ENCODE peak calls at places on chromosome 16, in seven cellular contexts. A is right atrium auricular region, B is heart right ventricle, E is stomach, C is SJSA1, O is IMR-90, K is mesendoderm. S is an unnamed sample.

GRCh38 chr16:89244754-89245153 is 27.3 kb downstream of the ZNF778 start:
- DNase-seq in B (no peak), C (no peak), A (no peak), K (no peak), E (no peak), O (no peak), S (no peak)

GRCh38 chr16:19375561-19376158 is 42.0 kb upstream of the TMC5 start:
- DNase-seq in K (peak; percentile 53), C (peak; percentile 34), E (peak; percentile 46), B (peak; percentile 15), A (no peak), O (peak; percentile 56), S (peak; percentile 49)

GRCh38 chr16:58651965-58652348 is 22.3 kb upstream of the CNOT1 start:
- DNase-seq in C (peak; percentile 42), O (peak; percentile 79), E (no peak), A (no peak), B (no peak), K (no peak), S (no peak)

GRCh38 chr16:84177740-84178070 is 9.2 kb downstream of the TAF1C start:
- DNase-seq in A (no peak), E (no peak), O (peak; percentile 81), B (no peak), C (peak; percentile 18), K (no peak), S (no peak)

GRCh38 chr16:87441886-87442580 is 49.9 kb downstream of the MAP1LC3B start:
- DNase-seq in K (no peak), A (no peak), O (peak; percentile 70), C (peak; percentile 29), E (no peak), B (no peak), S (no peak)

GRCh38 chr16:21205303-21205702 is 6.1 kb downstream of the ZP2 start:
- DNase-seq in O (no peak), C (no peak), A (no peak), K (no peak), B (no peak), E (no peak), S (no peak)

GRCh38 chr16:21643787-21644186 is 8.6 kb downstream of the IGSF6 start:
- DNase-seq in O (no peak), C (no peak), B (no peak), K (no peak), E (no peak), A (no peak), S (no peak)

GRCh38 chr16:78961464-78961863 is 639.1 kb downstream of the MAF start:
- DNase-seq in E (no peak), C (no peak), K (no peak), A (no peak), O (no peak), B (no peak), S (no peak)

GRCh38 chr16:47924950-47925349 is 230.8 kb downstream of the ABCC12 start:
- DNase-seq in B (no peak), O (no peak), A (no peak), E (no peak), K (no peak), C (no peak), S (no peak)

GRCh38 chr16:3256146-3256875 is at the start of gene MEFV:
- DNase-seq in A (no peak), C (no peak), K (no peak), B (no peak), E (no peak), O (peak; percentile 5), S (no peak)

GRCh38 chr16:83842755-83843507 is 35.2 kb downstream of the HSBP1 start:
- DNase-seq in E (no peak), O (no peak), B (no peak), C (no peak), K (peak; percentile 55), A (no peak), S (no peak)

GRCh38 chr16:48531011-48531962 is 78.7 kb downstream of the N4BP1 start:
- DNase-seq in E (no peak), O (no peak), A (no peak), K (no peak), B (peak; percentile 51), C (no peak), S (no peak)

GRCh38 chr16:47493358-47494337 is 32.5 kb downstream of the PHKB start:
- DNase-seq in C (no peak), E (no peak), B (no peak), K (no peak), O (no peak), A (no peak), S (no peak)

GRCh38 chr16:29708917-29709600 is 30.1 kb downstream of the QPRT start:
- DNase-seq in C (no peak), E (no peak), K (peak; percentile 90), A (no peak), O (no peak), B (no peak), S (no peak)

GRCh38 chr16:56109205-56109604 is 82.1 kb upstream of the GNAO1 start:
- DNase-seq in C (no peak), A (no peak), E (no peak), K (no peak), O (no peak), B (no peak), S (no peak)

GRCh38 chr16:84881702-84882521 is 62.1 kb downstream of the CRISPLD2 start:
- DNase-seq in K (peak; percentile 78), A (no peak), B (no peak), E (no peak), O (peak; percentile 97), C (peak; percentile 77), S (peak; percentile 35)

GRCh38 chr16:25052530-25052929 is 37.4 kb upstream of the ARHGAP17 start:
- DNase-seq in K (no peak), B (peak; percentile 17), O (no peak), C (no peak), A (no peak), E (peak; percentile 44), S (peak; percentile 47)

GRCh38 chr16:2897110-2897509 is 14.1 kb downstream of the FLYWCH2 start:
- DNase-seq in E (no peak), B (no peak), K (no peak), C (no peak), A (no peak), O (peak; percentile 58), S (no peak)

GRCh38 chr16:6695666-6696065 is 637.0 kb upstream of the RBFOX1 start:
- DNase-seq in A (no peak), K (no peak), B (no peak), E (no peak), O (no peak), C (no peak), S (no peak)

GRCh38 chr16:51813609-51814008 is 662.5 kb upstream of the SALL1 start:
- DNase-seq in K (peak; percentile 56), O (no peak), E (no peak), C (no peak), A (no peak), B (no peak), S (no peak)

GRCh38 chr16:21656795-21657768 is 4.7 kb upstream of the IGSF6 start:
- DNase-seq in K (peak; percentile 57), A (no peak), B (no peak), E (no peak), O (peak; percentile 67), C (peak; percentile 41), S (peak; percentile 25)

GRCh38 chr16:14007460-14007859 is 63.7 kb upstream of the MRTFB start:
- DNase-seq in K (no peak), E (no peak), B (no peak), C (no peak), A (no peak), O (peak; percentile 92), S (no peak)

GRCh38 chr16:89093602-89094251 is at the start of gene ACSF3:
- DNase-seq in E (peak; percentile 72), C (peak; percentile 39), K (peak; percentile 19), O (peak; percentile 41), A (peak; percentile 61), B (peak; percentile 76), S (peak; percentile 67)

GRCh38 chr16:56744996-56745640 is 15.2 kb downstream of the NUP93 start:
- DNase-seq in E (no peak), O (no peak), K (peak; percentile 69), A (no peak), B (no peak), C (no peak), S (no peak)

GRCh38 chr16:81180578-81180977 is 57.9 kb upstream of the BCO1 start:
- DNase-seq in K (no peak), C (no peak), A (no peak), E (no peak), B (no peak), O (no peak), S (no peak)
- H3K27ac ChIP-seq in K (peak overlapping the region; percentile 27), C (no peak overlapping the region), A (peak overlapping the region; percentile 91), E (peak overlapping the region; percentile 62), B (peak overlapping the region; percentile 56), O (peak overlapping the region; percentile 72), S (peak overlapping the region; percentile 58)

DNA sequence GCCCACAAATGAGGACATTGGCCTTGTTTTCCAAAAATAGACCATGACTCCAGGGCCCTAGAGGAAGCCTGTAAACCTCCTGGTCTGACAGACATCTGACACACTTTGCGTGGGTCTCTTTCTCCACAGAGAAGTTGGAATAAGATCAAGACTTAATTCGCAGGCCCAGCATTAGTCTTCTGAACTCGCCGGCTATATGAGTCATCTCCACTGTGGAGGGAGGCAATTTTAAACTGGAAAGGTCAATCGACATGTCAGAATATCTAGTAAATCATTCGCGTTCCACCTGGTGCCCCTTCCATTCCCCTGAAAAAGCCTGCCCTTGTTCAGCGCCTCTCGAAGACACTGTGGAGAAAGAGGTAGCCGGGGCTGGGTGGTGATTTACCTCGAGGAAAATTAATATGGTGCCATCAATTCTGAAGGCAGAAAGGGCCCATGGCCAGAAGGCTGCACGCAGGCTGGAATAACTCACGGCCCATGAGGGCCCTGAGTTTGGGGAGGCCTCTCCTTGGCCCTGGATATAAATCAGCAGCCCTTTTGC is 140.2 kb downstream of the CLEC16A start:
- DNase-seq in E (no peak), O (peak; percentile 97), B (no peak), K (no peak), A (no peak), C (peak; percentile 23), S (no peak)
- H3K27ac ChIP-seq in E (peak overlapping the region; percentile 24), O (peak overlapping the region; percentile 83), B (no peak overlapping the region), K (no peak overlapping the region), A (no peak overlapping the region), C (no peak overlapping the region), S (no peak overlapping the region)

GRCh38 chr16:12758031-12758669 is 45.5 kb downstream of the CPPED1 start:
- DNase-seq in K (peak; percentile 34), A (no peak), B (no peak), C (no peak), E (no peak), O (no peak), S (no peak)
- H3K27ac ChIP-seq in K (no peak overlapping the region), A (no peak overlapping the region), B (no peak overlapping the region), C (no peak overlapping the region), E (no peak overlapping the region), O (no peak overlapping the region), S (no peak overlapping the region)

GRCh38 chr16:67674851-67675578 is 8.4 kb downstream of the C16orf86 start:
- DNase-seq in O (no peak), B (no peak), C (no peak), E (no peak), A (no peak), K (no peak), S (peak; percentile 23)

GRCh38 chr16:67675579-67675935 is 8.9 kb downstream of the C16orf86 start:
- DNase-seq in E (no peak), A (no peak), B (no peak), C (no peak), K (no peak), O (no peak), S (no peak)

GRCh38 chr16:67672739-67673662 is 6.4 kb downstream of the C16orf86 start:
- DNase-seq in A (peak; percentile 84), K (peak; percentile 76), C (no peak), E (peak; percentile 75), B (peak; percentile 66), O (peak; percentile 67), S (peak; percentile 75)

GRCh38 chr16:67672306-67672705 is 5.7 kb downstream of the C16orf86 start:
- DNase-seq in C (no peak), A (no peak), E (no peak), B (peak; percentile 37), K (no peak), O (no peak), S (no peak)

GRCh38 chr16:67673712-67674580 is 7.3 kb downstream of the C16orf86 start:
- DNase-seq in E (peak; percentile 77), O (no peak), B (peak; percentile 76), K (no peak), A (peak; percentile 83), C (no peak), S (peak; percentile 58)
- H3K27ac ChIP-seq in E (peak overlapping the region; percentile 86), O (no peak overlapping the region), B (peak overlapping the region; percentile 61), K (no peak overlapping the region), A (peak overlapping the region; percentile 72), C (no peak overlapping the region), S (peak overlapping the region; percentile 79)